ENCODE peak calls at places on chromosomes 6 and 20, in nine cellular contexts. One of them, this sample, is unnamed.

GRCh38 chr6:146028250-146028789 is 542 bp upstream of the GRM1 start:
- DNase-seq in fibroblast of lung: peak; percentile 51
- DNase-seq in Peyer's patch: peak; percentile 51
- DNase-seq in SJSA1: peak; percentile 55
- DNase-seq in left lung: peak; percentile 52
- DNase-seq in kidney: peak; percentile 75
- DNase-seq in stomach: peak; percentile 55
- DNase-seq in IMR-90: peak; percentile 42
- DNase-seq in CD8-positive, alpha-beta T cell: peak; percentile 30
- DNase-seq in this sample: no peak

GRCh38 chr20:24098886-24099285 is 110.3 kb upstream of the GGTLC1 start:
- DNase-seq in IMR-90: peak; percentile 17
- DNase-seq in SJSA1: no peak
- DNase-seq in kidney: no peak
- DNase-seq in left lung: no peak
- DNase-seq in Peyer's patch: no peak
- DNase-seq in fibroblast of lung: no peak
- DNase-seq in stomach: no peak
- DNase-seq in CD8-positive, alpha-beta T cell: no peak
- DNase-seq in this sample: no peak

GRCh38 chr6:3376064-3376463 is 80.8 kb downstream of the SLC22A23 start:
- DNase-seq in fibroblast of lung: no peak
- DNase-seq in stomach: no peak
- DNase-seq in SJSA1: no peak
- DNase-seq in Peyer's patch: no peak
- DNase-seq in kidney: no peak
- DNase-seq in CD8-positive, alpha-beta T cell: no peak
- DNase-seq in left lung: no peak
- DNase-seq in IMR-90: no peak
- DNase-seq in this sample: no peak

GRCh38 chr6:109580519-109580918 is 97.5 kb upstream of the ZBTB24 start:
- DNase-seq in CD8-positive, alpha-beta T cell: no peak
- DNase-seq in Peyer's patch: no peak
- DNase-seq in IMR-90: peak; percentile 20
- DNase-seq in SJSA1: no peak
- DNase-seq in stomach: no peak
- DNase-seq in kidney: no peak
- DNase-seq in fibroblast of lung: peak; percentile 2
- DNase-seq in left lung: no peak
- DNase-seq in this sample: no peak

GRCh38 chr6:44645276-44645675 is 257.8 kb downstream of the CDC5L start:
- DNase-seq in Peyer's patch: no peak
- DNase-seq in kidney: no peak
- DNase-seq in SJSA1: no peak
- DNase-seq in IMR-90: no peak
- DNase-seq in CD8-positive, alpha-beta T cell: no peak
- DNase-seq in fibroblast of lung: no peak
- DNase-seq in left lung: no peak
- DNase-seq in stomach: no peak
- DNase-seq in this sample: no peak

GRCh38 chr20:11919046-11919445 is 1.4 kb downstream of the BTBD3 start:
- DNase-seq in stomach: peak; percentile 70
- DNase-seq in fibroblast of lung: peak; percentile 61
- DNase-seq in left lung: no peak
- DNase-seq in Peyer's patch: no peak
- DNase-seq in CD8-positive, alpha-beta T cell: no peak
- DNase-seq in IMR-90: peak; percentile 47
- DNase-seq in kidney: no peak
- DNase-seq in SJSA1: no peak
- DNase-seq in this sample: no peak

GRCh38 chr6:167698540-167698939 is 128.2 kb upstream of the AFDN start:
- DNase-seq in left lung: peak; percentile 24
- DNase-seq in stomach: no peak
- DNase-seq in CD8-positive, alpha-beta T cell: no peak
- DNase-seq in SJSA1: no peak
- DNase-seq in IMR-90: no peak
- DNase-seq in kidney: no peak
- DNase-seq in fibroblast of lung: no peak
- DNase-seq in Peyer's patch: no peak
- DNase-seq in this sample: no peak

GRCh38 chr6:51951924-51952323 is 135.5 kb downstream of the PKHD1 start:
- DNase-seq in SJSA1: no peak
- DNase-seq in kidney: no peak
- DNase-seq in left lung: no peak
- DNase-seq in stomach: no peak
- DNase-seq in IMR-90: no peak
- DNase-seq in CD8-positive, alpha-beta T cell: no peak
- DNase-seq in fibroblast of lung: no peak
- DNase-seq in Peyer's patch: no peak
- DNase-seq in this sample: no peak

GRCh38 chr6:116444991-116445566 is 16.1 kb upstream of the CALHM6 start:
- DNase-seq in IMR-90: no peak
- DNase-seq in fibroblast of lung: no peak
- DNase-seq in kidney: no peak
- DNase-seq in CD8-positive, alpha-beta T cell: no peak
- DNase-seq in left lung: no peak
- DNase-seq in stomach: no peak
- DNase-seq in SJSA1: no peak
- DNase-seq in Peyer's patch: no peak
- DNase-seq in this sample: no peak

GRCh38 chr20:37095609-37096414 is at the start of gene RBL1:
- DNase-seq in left lung: peak; percentile 87
- DNase-seq in kidney: peak; percentile 90
- DNase-seq in stomach: peak; percentile 80
- DNase-seq in IMR-90: peak; percentile 77
- DNase-seq in fibroblast of lung: peak; percentile 89
- DNase-seq in SJSA1: peak; percentile 87
- DNase-seq in Peyer's patch: peak; percentile 88
- DNase-seq in CD8-positive, alpha-beta T cell: peak; percentile 90
- DNase-seq in this sample: peak; percentile 77

GRCh38 chr20:1171461-1172093 is 13.2 kb downstream of the TMEM74B start:
- DNase-seq in left lung: no peak
- DNase-seq in IMR-90: peak; percentile 27
- DNase-seq in CD8-positive, alpha-beta T cell: no peak
- DNase-seq in SJSA1: no peak
- DNase-seq in kidney: no peak
- DNase-seq in Peyer's patch: no peak
- DNase-seq in fibroblast of lung: peak; percentile 37
- DNase-seq in stomach: no peak
- DNase-seq in this sample: no peak

GRCh38 chr6:142756215-142756630 is 188.8 kb downstream of the HIVEP2 start:
- DNase-seq in CD8-positive, alpha-beta T cell: no peak
- DNase-seq in kidney: no peak
- DNase-seq in Peyer's patch: no peak
- DNase-seq in stomach: no peak
- DNase-seq in left lung: no peak
- DNase-seq in SJSA1: peak; percentile 72
- DNase-seq in fibroblast of lung: peak; percentile 6
- DNase-seq in IMR-90: peak; percentile 60
- DNase-seq in this sample: no peak

GRCh38 chr20:22931653-22932052 is 103.5 kb upstream of the SSTR4 start:
- DNase-seq in left lung: no peak
- DNase-seq in IMR-90: no peak
- DNase-seq in CD8-positive, alpha-beta T cell: no peak
- DNase-seq in stomach: peak; percentile 70
- DNase-seq in Peyer's patch: no peak
- DNase-seq in fibroblast of lung: no peak
- DNase-seq in SJSA1: no peak
- DNase-seq in kidney: no peak
- DNase-seq in this sample: no peak

GRCh38 chr6:74510878-74511277 is 695.0 kb downstream of the COL12A1 start:
- DNase-seq in CD8-positive, alpha-beta T cell: no peak
- DNase-seq in stomach: no peak
- DNase-seq in kidney: no peak
- DNase-seq in left lung: no peak
- DNase-seq in Peyer's patch: no peak
- DNase-seq in SJSA1: no peak
- DNase-seq in IMR-90: peak; percentile 21
- DNase-seq in fibroblast of lung: peak; percentile 9
- DNase-seq in this sample: no peak

GRCh38 chr20:50189681-50190250 is 864 bp upstream of the CEBPB start:
- DNase-seq in IMR-90: no peak
- DNase-seq in left lung: peak; percentile 67
- DNase-seq in stomach: peak; percentile 70
- DNase-seq in CD8-positive, alpha-beta T cell: no peak
- DNase-seq in SJSA1: no peak
- DNase-seq in kidney: peak; percentile 89
- DNase-seq in fibroblast of lung: no peak
- DNase-seq in Peyer's patch: peak; percentile 90
- DNase-seq in this sample: no peak
- H3K4me3 ChIP-seq in IMR-90: no peak overlapping the region
- H3K4me3 ChIP-seq in left lung: peak overlapping the region; percentile 72
- H3K4me3 ChIP-seq in stomach: peak overlapping the region; percentile 90
- H3K4me3 ChIP-seq in CD8-positive, alpha-beta T cell: peak overlapping the region; percentile 72
- H3K4me3 ChIP-seq in SJSA1: peak overlapping the region; percentile 100
- H3K4me3 ChIP-seq in kidney: no peak overlapping the region
- H3K4me3 ChIP-seq in fibroblast of lung: no peak overlapping the region
- H3K4me3 ChIP-seq in Peyer's patch: peak overlapping the region; percentile 94
- H3K4me3 ChIP-seq in this sample: no peak overlapping the region

GRCh38 chr20:19781235-19781634 is 23.2 kb downstream of the RIN2 start:
- DNase-seq in fibroblast of lung: no peak
- DNase-seq in IMR-90: no peak
- DNase-seq in stomach: no peak
- DNase-seq in SJSA1: no peak
- DNase-seq in kidney: no peak
- DNase-seq in Peyer's patch: no peak
- DNase-seq in CD8-positive, alpha-beta T cell: no peak
- DNase-seq in left lung: no peak
- DNase-seq in this sample: no peak
- H3K27ac ChIP-seq in fibroblast of lung: no peak overlapping the region
- H3K27ac ChIP-seq in IMR-90: no peak overlapping the region
- H3K27ac ChIP-seq in stomach: no peak overlapping the region
- H3K27ac ChIP-seq in SJSA1: no peak overlapping the region
- H3K27ac ChIP-seq in kidney: no peak overlapping the region
- H3K27ac ChIP-seq in Peyer's patch: no peak overlapping the region
- H3K27ac ChIP-seq in CD8-positive, alpha-beta T cell: no peak overlapping the region
- H3K27ac ChIP-seq in left lung: no peak overlapping the region
- H3K27ac ChIP-seq in this sample: no peak overlapping the region

GRCh38 chr6:131173680-131174079 is 38.4 kb downstream of the AKAP7 start:
- DNase-seq in stomach: no peak
- DNase-seq in CD8-positive, alpha-beta T cell: no peak
- DNase-seq in SJSA1: no peak
- DNase-seq in kidney: no peak
- DNase-seq in left lung: no peak
- DNase-seq in Peyer's patch: no peak
- DNase-seq in fibroblast of lung: no peak
- DNase-seq in IMR-90: peak; percentile 41
- DNase-seq in this sample: no peak
- H3K4me1 ChIP-seq in stomach: peaks cover 11% of the 10 kb centered on the region
- H3K4me1 ChIP-seq in CD8-positive, alpha-beta T cell: no peaks in the 10 kb centered on the region
- H3K4me1 ChIP-seq in SJSA1: peaks cover 28% of the 10 kb centered on the region
- H3K4me1 ChIP-seq in kidney: no peaks in the 10 kb centered on the region
- H3K4me1 ChIP-seq in left lung: no peaks in the 10 kb centered on the region
- H3K4me1 ChIP-seq in Peyer's patch: no peaks in the 10 kb centered on the region
- H3K4me1 ChIP-seq in fibroblast of lung: no peaks in the 10 kb centered on the region
- H3K4me1 ChIP-seq in IMR-90: no peaks in the 10 kb centered on the region
- H3K4me1 ChIP-seq in this sample: no peaks in the 10 kb centered on the region

DNA sequence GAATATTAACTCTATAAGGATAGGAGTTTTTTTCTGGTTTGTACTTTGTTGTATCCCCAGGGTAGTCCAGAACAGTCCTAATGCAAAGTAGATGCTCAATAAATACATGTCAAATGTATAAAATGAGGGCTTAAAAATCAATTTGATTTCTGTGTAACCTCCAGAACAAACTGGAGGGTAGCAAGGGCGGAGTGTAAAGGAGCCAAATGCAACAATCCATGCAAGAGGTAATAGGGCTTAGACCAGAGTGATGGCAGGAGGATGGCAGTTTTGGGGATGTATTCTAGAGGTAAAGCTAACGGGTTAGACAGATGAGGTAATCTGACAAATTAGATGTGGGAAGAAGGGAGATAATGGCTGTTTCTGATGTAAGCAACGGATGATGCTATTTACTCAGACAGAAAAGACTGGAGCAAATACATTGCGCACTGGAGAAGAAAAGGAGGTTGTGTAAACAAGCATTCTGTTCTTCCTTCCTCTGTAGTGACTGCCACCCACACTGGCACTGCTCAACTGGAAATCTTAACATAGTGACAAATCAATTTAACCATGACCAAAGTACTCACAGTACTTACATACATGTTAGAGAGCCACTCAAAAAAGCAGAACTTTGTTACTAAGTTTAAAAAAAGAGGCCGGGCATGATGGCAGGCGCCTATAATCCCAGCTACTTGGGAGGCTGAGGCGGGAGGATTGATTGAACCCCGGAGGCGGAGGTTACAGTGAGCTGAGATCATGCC is 2.0 kb downstream of the ZNF318 start:
- DNase-seq in kidney: no peak
- DNase-seq in Peyer's patch: no peak
- DNase-seq in stomach: no peak
- DNase-seq in fibroblast of lung: no peak
- DNase-seq in CD8-positive, alpha-beta T cell: no peak
- DNase-seq in SJSA1: no peak
- DNase-seq in IMR-90: peak; percentile 2
- DNase-seq in left lung: no peak
- DNase-seq in this sample: no peak
- H3K4me3 ChIP-seq in kidney: no peak overlapping the region
- H3K4me3 ChIP-seq in Peyer's patch: no peak overlapping the region
- H3K4me3 ChIP-seq in stomach: peak overlapping the region; percentile 88
- H3K4me3 ChIP-seq in fibroblast of lung: no peak overlapping the region
- H3K4me3 ChIP-seq in CD8-positive, alpha-beta T cell: no peak overlapping the region
- H3K4me3 ChIP-seq in SJSA1: peak overlapping the region; percentile 97
- H3K4me3 ChIP-seq in IMR-90: no peak overlapping the region
- H3K4me3 ChIP-seq in left lung: peak overlapping the region; percentile 76
- H3K4me3 ChIP-seq in this sample: no peak overlapping the region

GRCh38 chr20:63145156-63145555 is 70.8 kb downstream of the YTHDF1 start:
- DNase-seq in Peyer's patch: no peak
- DNase-seq in fibroblast of lung: no peak
- DNase-seq in left lung: no peak
- DNase-seq in IMR-90: peak; percentile 17
- DNase-seq in kidney: peak; percentile 27
- DNase-seq in CD8-positive, alpha-beta T cell: no peak
- DNase-seq in stomach: no peak
- DNase-seq in SJSA1: no peak
- DNase-seq in this sample: no peak
- H3K27ac ChIP-seq in Peyer's patch: no peak overlapping the region
- H3K27ac ChIP-seq in fibroblast of lung: no peak overlapping the region
- H3K27ac ChIP-seq in left lung: no peak overlapping the region
- H3K27ac ChIP-seq in IMR-90: no peak overlapping the region
- H3K27ac ChIP-seq in kidney: no peak overlapping the region
- H3K27ac ChIP-seq in CD8-positive, alpha-beta T cell: no peak overlapping the region
- H3K27ac ChIP-seq in stomach: no peak overlapping the region
- H3K27ac ChIP-seq in SJSA1: no peak overlapping the region
- H3K27ac ChIP-seq in this sample: no peak overlapping the region

DNA sequence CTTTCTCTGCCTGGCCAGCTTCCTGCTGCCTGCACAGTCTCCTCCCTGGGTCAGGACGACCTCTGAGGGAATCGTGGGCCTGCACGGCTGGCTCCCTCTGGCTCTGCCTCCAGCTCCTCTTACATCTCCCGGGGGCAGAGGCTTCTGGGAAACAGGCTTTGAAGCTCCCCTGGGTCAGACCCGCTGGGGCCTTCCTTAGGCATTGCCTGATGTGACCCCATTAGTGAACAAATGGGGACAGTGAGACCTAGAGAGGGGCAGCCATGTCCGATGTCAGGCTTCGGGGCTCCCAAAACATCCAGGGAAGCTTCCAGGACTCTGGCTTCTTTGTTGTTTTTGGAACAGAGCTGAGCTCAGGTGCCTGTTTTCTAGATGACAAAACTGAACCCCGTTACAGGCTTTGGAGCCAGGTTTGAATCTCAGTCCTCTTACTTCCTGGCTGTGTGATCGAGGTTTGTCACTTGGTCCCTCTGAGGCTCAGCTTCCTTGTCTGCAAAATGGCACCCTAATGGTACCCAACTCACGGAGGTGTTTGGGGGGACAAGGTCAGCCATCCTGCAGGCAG is 94.3 kb downstream of the CEBPB start:
- DNase-seq in stomach: no peak
- DNase-seq in Peyer's patch: no peak
- DNase-seq in IMR-90: no peak
- DNase-seq in fibroblast of lung: no peak
- DNase-seq in SJSA1: no peak
- DNase-seq in kidney: peak; percentile 89
- DNase-seq in CD8-positive, alpha-beta T cell: no peak
- DNase-seq in left lung: no peak
- DNase-seq in this sample: no peak
- H3K4me1 ChIP-seq in stomach: peaks cover 50% of the 10 kb centered on the region
- H3K4me1 ChIP-seq in Peyer's patch: peaks cover 3% of the 10 kb centered on the region
- H3K4me1 ChIP-seq in IMR-90: peaks cover 36% of the 10 kb centered on the region
- H3K4me1 ChIP-seq in fibroblast of lung: peaks cover 40% of the 10 kb centered on the region
- H3K4me1 ChIP-seq in SJSA1: peaks cover 45% of the 10 kb centered on the region
- H3K4me1 ChIP-seq in kidney: peaks cover 9% of the 10 kb centered on the region
- H3K4me1 ChIP-seq in CD8-positive, alpha-beta T cell: no peaks in the 10 kb centered on the region
- H3K4me1 ChIP-seq in left lung: peaks cover 13% of the 10 kb centered on the region
- H3K4me1 ChIP-seq in this sample: no peaks in the 10 kb centered on the region

This sample was measured in CD8-positive, alpha-beta memory T cell.